ENCODE peak calls at places on chromosomes 11 and 22, in nine cellular contexts. One of them, this sample, is unnamed.

GRCh38 chr11:128892866-128893565 is 1.9 kb downstream of the KCNJ5 start:
- DNase-seq in Calu3: no peak
- DNase-seq in tibial artery: no peak
- DNase-seq in astrocyte of the cerebellum: no peak
- DNase-seq in nephron progenitor cell: no peak
- DNase-seq in sigmoid colon: peak; percentile 25
- DNase-seq in mammary epithelial cell: peak; percentile 18
- DNase-seq in IMR-90: no peak
- DNase-seq in fibroblast of the aortic adventitia: no peak
- DNase-seq in this sample: no peak

GRCh38 chr22:19105456-19105855 is 16.8 kb downstream of the DGCR2 start:
- DNase-seq in Calu3: no peak
- DNase-seq in tibial artery: no peak
- DNase-seq in astrocyte of the cerebellum: no peak
- DNase-seq in nephron progenitor cell: no peak
- DNase-seq in sigmoid colon: peak; percentile 43
- DNase-seq in mammary epithelial cell: no peak
- DNase-seq in IMR-90: no peak
- DNase-seq in fibroblast of the aortic adventitia: no peak
- DNase-seq in this sample: no peak

GRCh38 chr11:116217006-116217405 is 555.8 kb downstream of the BUD13 start:
- DNase-seq in Calu3: no peak
- DNase-seq in tibial artery: no peak
- DNase-seq in astrocyte of the cerebellum: no peak
- DNase-seq in nephron progenitor cell: no peak
- DNase-seq in sigmoid colon: no peak
- DNase-seq in mammary epithelial cell: peak; percentile 8
- DNase-seq in IMR-90: peak; percentile 45
- DNase-seq in fibroblast of the aortic adventitia: peak; percentile 32
- DNase-seq in this sample: no peak

GRCh38 chr11:103525069-103525468 is 415.8 kb downstream of the DYNC2H1 start:
- DNase-seq in Calu3: peak; percentile 1
- DNase-seq in tibial artery: no peak
- DNase-seq in astrocyte of the cerebellum: peak; percentile 69
- DNase-seq in nephron progenitor cell: no peak
- DNase-seq in sigmoid colon: no peak
- DNase-seq in mammary epithelial cell: peak; percentile 69
- DNase-seq in IMR-90: peak; percentile 65
- DNase-seq in fibroblast of the aortic adventitia: peak; percentile 72
- DNase-seq in this sample: no peak

GRCh38 chr11:115657586-115657985 is 153.4 kb upstream of the CADM1 start:
- DNase-seq in Calu3: no peak
- DNase-seq in tibial artery: no peak
- DNase-seq in astrocyte of the cerebellum: no peak
- DNase-seq in nephron progenitor cell: no peak
- DNase-seq in sigmoid colon: no peak
- DNase-seq in mammary epithelial cell: peak; percentile 22
- DNase-seq in IMR-90: peak; percentile 70
- DNase-seq in fibroblast of the aortic adventitia: no peak
- DNase-seq in this sample: no peak

GRCh38 chr11:130827697-130828377 is 88.4 kb downstream of the SNX19 start:
- DNase-seq in Calu3: peak; percentile 65
- DNase-seq in tibial artery: peak; percentile 66
- DNase-seq in astrocyte of the cerebellum: no peak
- DNase-seq in nephron progenitor cell: peak; percentile 55
- DNase-seq in sigmoid colon: peak; percentile 80
- DNase-seq in mammary epithelial cell: peak; percentile 73
- DNase-seq in IMR-90: peak; percentile 82
- DNase-seq in fibroblast of the aortic adventitia: peak; percentile 84
- DNase-seq in this sample: peak; percentile 44

GRCh38 chr11:86508604-86509471 is 134.2 kb downstream of the CCDC81 start:
- DNase-seq in Calu3: no peak
- DNase-seq in tibial artery: no peak
- DNase-seq in astrocyte of the cerebellum: no peak
- DNase-seq in nephron progenitor cell: no peak
- DNase-seq in sigmoid colon: no peak
- DNase-seq in mammary epithelial cell: peak; percentile 81
- DNase-seq in IMR-90: peak; percentile 30
- DNase-seq in fibroblast of the aortic adventitia: peak; percentile 40
- DNase-seq in this sample: no peak

GRCh38 chr11:96188625-96189006 is 154.4 kb downstream of the MAML2 start:
- DNase-seq in Calu3: no peak
- DNase-seq in tibial artery: no peak
- DNase-seq in astrocyte of the cerebellum: no peak
- DNase-seq in nephron progenitor cell: no peak
- DNase-seq in sigmoid colon: no peak
- DNase-seq in mammary epithelial cell: peak; percentile 51
- DNase-seq in IMR-90: peak; percentile 57
- DNase-seq in fibroblast of the aortic adventitia: peak; percentile 37
- DNase-seq in this sample: no peak

GRCh38 chr11:130737866-130738431 is 178.3 kb downstream of the SNX19 start:
- DNase-seq in Calu3: peak; percentile 9
- DNase-seq in tibial artery: no peak
- DNase-seq in astrocyte of the cerebellum: peak; percentile 33
- DNase-seq in nephron progenitor cell: no peak
- DNase-seq in sigmoid colon: peak; percentile 58
- DNase-seq in mammary epithelial cell: no peak
- DNase-seq in IMR-90: peak; percentile 89
- DNase-seq in fibroblast of the aortic adventitia: peak; percentile 95
- DNase-seq in this sample: no peak

GRCh38 chr22:50314081-50314454 is 6.6 kb upstream of the PLXNB2 start:
- DNase-seq in Calu3: no peak
- DNase-seq in tibial artery: no peak
- DNase-seq in astrocyte of the cerebellum: no peak
- DNase-seq in nephron progenitor cell: no peak
- DNase-seq in sigmoid colon: no peak
- DNase-seq in mammary epithelial cell: no peak
- DNase-seq in IMR-90: no peak
- DNase-seq in fibroblast of the aortic adventitia: no peak
- DNase-seq in this sample: no peak

GRCh38 chr22:42978453-42979103 is 36.4 kb downstream of the PACSIN2 start:
- DNase-seq in Calu3: peak; percentile 44
- DNase-seq in tibial artery: no peak
- DNase-seq in astrocyte of the cerebellum: no peak
- DNase-seq in nephron progenitor cell: no peak
- DNase-seq in sigmoid colon: no peak
- DNase-seq in mammary epithelial cell: peak; percentile 87
- DNase-seq in IMR-90: peak; percentile 66
- DNase-seq in fibroblast of the aortic adventitia: peak; percentile 96
- DNase-seq in this sample: no peak

GRCh38 chr11:128210148-128210940 is 377.0 kb downstream of the ETS1 start:
- DNase-seq in Calu3: peak; percentile 76
- DNase-seq in tibial artery: no peak
- DNase-seq in astrocyte of the cerebellum: peak; percentile 89
- DNase-seq in nephron progenitor cell: peak; percentile 34
- DNase-seq in sigmoid colon: no peak
- DNase-seq in mammary epithelial cell: peak; percentile 100
- DNase-seq in IMR-90: peak; percentile 94
- DNase-seq in fibroblast of the aortic adventitia: peak; percentile 99
- DNase-seq in this sample: no peak

GRCh38 chr11:4713241-4713640 is 8.7 kb downstream of the MMP26 start:
- DNase-seq in Calu3: no peak
- DNase-seq in tibial artery: no peak
- DNase-seq in astrocyte of the cerebellum: no peak
- DNase-seq in nephron progenitor cell: no peak
- DNase-seq in sigmoid colon: no peak
- DNase-seq in mammary epithelial cell: peak; percentile 41
- DNase-seq in IMR-90: peak; percentile 21
- DNase-seq in fibroblast of the aortic adventitia: no peak
- DNase-seq in this sample: no peak

GRCh38 chr11:119937412-119937811 is 200.5 kb downstream of the TRIM29 start:
- DNase-seq in Calu3: no peak
- DNase-seq in tibial artery: no peak
- DNase-seq in astrocyte of the cerebellum: no peak
- DNase-seq in nephron progenitor cell: no peak
- DNase-seq in sigmoid colon: no peak
- DNase-seq in mammary epithelial cell: no peak
- DNase-seq in IMR-90: no peak
- DNase-seq in fibroblast of the aortic adventitia: no peak
- DNase-seq in this sample: no peak

GRCh38 chr11:119942021-119942420 is 195.9 kb downstream of the TRIM29 start:
- DNase-seq in Calu3: no peak
- DNase-seq in tibial artery: no peak
- DNase-seq in astrocyte of the cerebellum: no peak
- DNase-seq in nephron progenitor cell: peak; percentile 30
- DNase-seq in sigmoid colon: no peak
- DNase-seq in mammary epithelial cell: no peak
- DNase-seq in IMR-90: no peak
- DNase-seq in fibroblast of the aortic adventitia: no peak
- DNase-seq in this sample: no peak

GRCh38 chr11:119942583-119943338 is 195.2 kb downstream of the TRIM29 start:
- DNase-seq in Calu3: no peak
- DNase-seq in tibial artery: no peak
- DNase-seq in astrocyte of the cerebellum: no peak
- DNase-seq in nephron progenitor cell: no peak
- DNase-seq in sigmoid colon: no peak
- DNase-seq in mammary epithelial cell: no peak
- DNase-seq in IMR-90: peak; percentile 2
- DNase-seq in fibroblast of the aortic adventitia: peak; percentile 4
- DNase-seq in this sample: no peak

GRCh38 chr11:119935341-119935925 is 202.5 kb downstream of the TRIM29 start:
- DNase-seq in Calu3: no peak
- DNase-seq in tibial artery: no peak
- DNase-seq in astrocyte of the cerebellum: no peak
- DNase-seq in nephron progenitor cell: no peak
- DNase-seq in sigmoid colon: no peak
- DNase-seq in mammary epithelial cell: no peak
- DNase-seq in IMR-90: no peak
- DNase-seq in fibroblast of the aortic adventitia: no peak
- DNase-seq in this sample: no peak

DNA sequence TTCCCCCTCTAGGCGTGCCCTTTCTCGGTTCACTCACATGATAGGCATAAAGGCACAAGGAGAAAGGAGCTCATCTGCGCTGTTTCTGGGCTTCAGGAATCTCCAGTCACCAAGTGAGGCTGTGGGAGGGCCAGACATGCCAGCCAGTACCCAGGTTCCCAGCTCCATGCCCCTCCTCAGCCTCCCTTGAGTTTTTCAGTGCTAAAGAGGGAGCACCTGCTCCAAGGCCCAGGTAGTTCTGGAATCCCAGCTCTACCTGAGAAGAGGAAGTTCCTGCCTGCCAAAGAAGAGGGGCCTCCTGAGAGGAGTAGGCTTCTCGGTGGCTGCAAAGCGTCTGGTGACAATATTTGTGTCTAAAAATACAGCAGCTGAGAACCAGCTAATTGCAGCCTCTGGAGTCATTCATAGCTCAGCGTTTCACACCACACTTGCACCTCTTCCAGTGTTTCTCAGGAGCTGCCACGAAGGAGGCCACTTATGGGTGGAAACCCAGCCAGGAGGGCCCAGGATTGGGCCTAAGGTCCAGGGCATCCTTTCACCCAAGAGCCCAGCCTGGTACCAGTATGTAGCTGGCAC is 197.4 kb downstream of the TRIM29 start:
- DNase-seq in Calu3: no peak
- DNase-seq in tibial artery: no peak
- DNase-seq in astrocyte of the cerebellum: no peak
- DNase-seq in nephron progenitor cell: no peak
- DNase-seq in sigmoid colon: no peak
- DNase-seq in mammary epithelial cell: no peak
- DNase-seq in IMR-90: no peak
- DNase-seq in fibroblast of the aortic adventitia: no peak
- DNase-seq in this sample: no peak
- TF ChIP-seq CTCF in Calu3: no peak
- TF ChIP-seq CTCF in tibial artery: no peak
- TF ChIP-seq CTCF in astrocyte of the cerebellum: no peak
- TF ChIP-seq CTCF in nephron progenitor cell: no peak
- TF ChIP-seq CTCF in sigmoid colon: no peak
- TF ChIP-seq CTCF in mammary epithelial cell: no peak
- TF ChIP-seq CTCF in IMR-90: no peak
- TF ChIP-seq CTCF in fibroblast of the aortic adventitia: no peak
- TF ChIP-seq CTCF in this sample: no peak

GRCh38 chr22:27217154-27217553 is 559.8 kb downstream of the MIAT start:
- DNase-seq in Calu3: no peak
- DNase-seq in tibial artery: no peak
- DNase-seq in astrocyte of the cerebellum: no peak
- DNase-seq in nephron progenitor cell: no peak
- DNase-seq in sigmoid colon: no peak
- DNase-seq in mammary epithelial cell: no peak
- DNase-seq in IMR-90: no peak
- DNase-seq in fibroblast of the aortic adventitia: no peak
- DNase-seq in this sample: no peak
- TF ChIP-seq CTCF in Calu3: no peak
- TF ChIP-seq CTCF in tibial artery: no peak
- TF ChIP-seq CTCF in astrocyte of the cerebellum: no peak
- TF ChIP-seq CTCF in nephron progenitor cell: no peak
- TF ChIP-seq CTCF in sigmoid colon: no peak
- TF ChIP-seq CTCF in mammary epithelial cell: no peak
- TF ChIP-seq CTCF in IMR-90: no peak
- TF ChIP-seq CTCF in fibroblast of the aortic adventitia: no peak
- TF ChIP-seq CTCF in this sample: no peak

DNA sequence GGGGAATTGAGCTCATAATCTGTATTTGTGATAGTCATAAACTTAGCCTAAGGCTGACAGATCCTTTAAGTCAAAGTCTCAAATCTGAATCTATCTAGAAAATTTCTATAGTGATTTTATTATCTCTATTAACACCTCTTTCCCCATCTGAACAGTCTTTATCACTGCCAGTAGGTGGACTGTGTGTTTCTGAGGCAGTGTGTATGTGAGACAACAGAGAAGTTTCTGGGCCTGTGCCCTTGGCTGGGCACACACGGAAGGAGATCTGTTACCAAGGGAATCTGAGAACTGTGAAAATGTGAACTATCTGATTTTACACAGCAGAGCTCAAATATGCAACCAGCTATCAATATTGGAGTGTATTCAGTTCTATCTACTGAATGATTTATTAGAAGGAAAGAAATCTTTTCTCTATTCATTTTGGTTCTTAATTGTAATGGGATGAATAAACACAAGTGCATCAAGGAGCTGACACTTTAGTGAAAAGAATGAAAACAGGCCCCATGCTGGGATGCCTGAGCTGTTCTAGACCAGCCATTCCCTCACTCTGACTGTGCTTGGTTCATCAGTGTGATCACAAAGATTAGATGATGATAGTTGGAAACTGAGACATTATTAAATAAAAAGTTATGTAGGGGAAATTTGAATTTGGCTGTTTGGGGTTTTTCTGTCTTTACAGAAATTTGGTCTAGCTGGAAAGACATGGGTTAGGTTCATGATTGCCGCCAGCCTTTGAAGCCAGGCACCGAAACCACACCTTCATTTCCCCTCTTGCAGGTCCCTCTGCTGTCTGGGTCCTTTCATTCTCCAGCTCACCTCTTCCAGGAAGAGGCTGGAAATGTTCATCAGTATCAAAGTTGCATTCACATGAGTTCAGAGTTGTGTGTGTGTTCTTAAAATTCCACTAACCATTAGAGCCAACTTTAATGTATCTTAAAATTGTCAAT is 68.1 kb downstream of the LIF start:
- DNase-seq in Calu3: no peak
- DNase-seq in tibial artery: no peak
- DNase-seq in astrocyte of the cerebellum: no peak
- DNase-seq in nephron progenitor cell: no peak
- DNase-seq in sigmoid colon: no peak
- DNase-seq in mammary epithelial cell: no peak
- DNase-seq in IMR-90: no peak
- DNase-seq in fibroblast of the aortic adventitia: peak; percentile 38
- DNase-seq in this sample: no peak
- TF ChIP-seq CTCF in Calu3: no peak
- TF ChIP-seq CTCF in tibial artery: no peak
- TF ChIP-seq CTCF in astrocyte of the cerebellum: peak; percentile 24
- TF ChIP-seq CTCF in nephron progenitor cell: no peak
- TF ChIP-seq CTCF in sigmoid colon: no peak
- TF ChIP-seq CTCF in mammary epithelial cell: no peak
- TF ChIP-seq CTCF in IMR-90: no peak
- TF ChIP-seq CTCF in fibroblast of the aortic adventitia: no peak
- TF ChIP-seq CTCF in this sample: no peak

GRCh38 chr11:16881074-16881709 is 133.0 kb downstream of the PLEKHA7 start:
- DNase-seq in Calu3: peak; percentile 83
- DNase-seq in tibial artery: peak; percentile 29
- DNase-seq in astrocyte of the cerebellum: peak; percentile 55
- DNase-seq in nephron progenitor cell: peak; percentile 18
- DNase-seq in sigmoid colon: peak; percentile 70
- DNase-seq in mammary epithelial cell: peak; percentile 89
- DNase-seq in IMR-90: peak; percentile 13
- DNase-seq in fibroblast of the aortic adventitia: peak; percentile 48
- DNase-seq in this sample: no peak
- TF ChIP-seq CTCF in Calu3: peak; percentile 29
- TF ChIP-seq CTCF in tibial artery: peak; percentile 20
- TF ChIP-seq CTCF in astrocyte of the cerebellum: peak; percentile 65
- TF ChIP-seq CTCF in nephron progenitor cell: no peak
- TF ChIP-seq CTCF in sigmoid colon: no peak
- TF ChIP-seq CTCF in mammary epithelial cell: peak; percentile 38
- TF ChIP-seq CTCF in IMR-90: peak; percentile 7
- TF ChIP-seq CTCF in fibroblast of the aortic adventitia: peak; percentile 39
- TF ChIP-seq CTCF in this sample: no peak

This sample was measured in neural crest cell.